ENCODE peak calls at places on chromosome 3, in ten cellular contexts. D is C1 segment of cervical spinal cord; K is GM13976; G is Karpas-422; X is AML-193; W is lower lobe of right lung; H is ELR; C is GM10248; L is activated CD4-positive, alpha-beta T cell treated with anti-CD3 and anti-CD28 coated beads, Interleukin-2, amount 50 U/mL, for 24 hours; Q is astrocyte. J is an unnamed sample.
A peak's percentile ranks its signal among the peaks of the same experiment; 100 is the strongest.

GRCh38 chr3:154059798-154060197 is 61.4 kb upstream of the ARHGEF26 start:
- DNase-seq in D (no peak), K (no peak), G (no peak), X (no peak), W (no peak), H (no peak), C (no peak), L (no peak), Q (no peak), J (no peak)

GRCh38 chr3:171396048-171396447 is 64.2 kb downstream of the TNIK start:
- DNase-seq in D (no peak), K (no peak), G (no peak), X (no peak), W (no peak), H (peak; percentile 57), C (no peak), L (no peak), Q (peak; percentile 57), J (peak; percentile 33)

GRCh38 chr3:62149539-62149938 is 223.8 kb downstream of the FEZF2 start:
- DNase-seq in D (no peak), K (no peak), G (no peak), X (no peak), W (no peak), H (no peak), C (no peak), L (no peak), Q (no peak), J (no peak)

GRCh38 chr3:120419797-120420196 is 31.0 kb downstream of the FSTL1 start:
- DNase-seq in D (no peak), K (no peak), G (no peak), X (no peak), W (no peak), H (peak; percentile 51), C (no peak), L (no peak), Q (no peak), J (no peak)

GRCh38 chr3:188041193-188041592 is 112.8 kb upstream of the LPP start:
- DNase-seq in D (no peak), K (no peak), G (no peak), X (no peak), W (no peak), H (no peak), C (no peak), L (no peak), Q (no peak), J (no peak)

GRCh38 chr3:69500604-69501003 is 114.7 kb upstream of the FRMD4B start:
- DNase-seq in D (no peak), K (no peak), G (peak; percentile 26), X (no peak), W (no peak), H (no peak), C (no peak), L (no peak), Q (no peak), J (no peak)

GRCh38 chr3:113255100-113255853 is 43.9 kb downstream of the BOC start:
- DNase-seq in D (no peak), K (no peak), G (no peak), X (no peak), W (no peak), H (peak; percentile 32), C (no peak), L (no peak), Q (no peak), J (no peak)

GRCh38 chr3:150357140-150357539 is 51.0 kb upstream of the TSC22D2 start:
- DNase-seq in D (no peak), K (no peak), G (no peak), X (no peak), W (no peak), H (no peak), C (no peak), L (no peak), Q (no peak), J (no peak)

GRCh38 chr3:16550676-16551341 is 37.3 kb upstream of the RFTN1 start:
- DNase-seq in D (peak; percentile 34), K (peak; percentile 60), G (peak; percentile 93), X (peak; percentile 76), W (no peak), H (peak; percentile 88), C (peak; percentile 65), L (peak; percentile 37), Q (peak; percentile 70), J (peak; percentile 80)

GRCh38 chr3:127751163-127751621 is 71.1 kb downstream of the MGLL start:
- DNase-seq in D (no peak), K (no peak), G (no peak), X (no peak), W (no peak), H (peak; percentile 33), C (no peak), L (no peak), Q (no peak), J (no peak)

GRCh38 chr3:52021869-52022268 is 26.2 kb upstream of the RPL29 start:
- DNase-seq in D (no peak), K (no peak), G (peak; percentile 89), X (no peak), W (no peak), H (no peak), C (no peak), L (no peak), Q (no peak), J (no peak)

GRCh38 chr3:72379500-72380187 is 468.6 kb downstream of the SHQ1 start:
- DNase-seq in D (peak; percentile 56), K (no peak), G (no peak), X (no peak), W (no peak), H (peak; percentile 3), C (no peak), L (no peak), Q (no peak), J (peak; percentile 27)

GRCh38 chr3:14461748-14462324 is 59.4 kb downstream of the SLC6A6 start:
- DNase-seq in D (no peak), K (peak; percentile 80), G (peak; percentile 50), X (peak; percentile 75), W (no peak), H (peak; percentile 77), C (peak; percentile 74), L (no peak), Q (peak; percentile 52), J (peak; percentile 62)

GRCh38 chr3:100254168-100254777 is 6.5 kb upstream of the TBC1D23 start:
- DNase-seq in D (peak; percentile 18), K (peak; percentile 53), G (peak; percentile 83), X (peak; percentile 70), W (peak; percentile 47), H (peak; percentile 85), C (peak; percentile 55), L (no peak), Q (peak; percentile 63), J (peak; percentile 61)

GRCh38 chr3:6585360-6585759 is 275.6 kb upstream of the GRM7 start:
- DNase-seq in D (no peak), K (no peak), G (no peak), X (no peak), W (no peak), H (no peak), C (no peak), L (no peak), Q (no peak), J (no peak)

GRCh38 chr3:42689421-42690014 is 4.2 kb downstream of the KLHL40 start:
- DNase-seq in D (no peak), K (no peak), G (no peak), X (no peak), W (peak; percentile 15), H (no peak), C (no peak), L (no peak), Q (no peak), J (no peak)

GRCh38 chr3:77449459-77449858 is 409.6 kb downstream of the ROBO2 start:
- DNase-seq in D (no peak), K (no peak), G (peak; percentile 91), X (no peak), W (no peak), H (no peak), C (no peak), L (no peak), Q (no peak), J (no peak)

GRCh38 chr3:18868911-18869689 is 279.2 kb upstream of the KCNH8 start:
- DNase-seq in D (no peak), K (no peak), G (no peak), X (no peak), W (no peak), H (no peak), C (no peak), L (no peak), Q (no peak), J (no peak)

GRCh38 chr3:126056681-126057546 is 27.0 kb downstream of the SLC41A3 start:
- DNase-seq in D (no peak), K (no peak), G (no peak), X (no peak), W (no peak), H (peak; percentile 20), C (peak; percentile 9), L (no peak), Q (peak; percentile 35), J (no peak)

GRCh38 chr3:117786339-117786738 is 1076.8 kb downstream of the TUSC7 start:
- DNase-seq in D (no peak), K (no peak), G (no peak), X (no peak), W (no peak), H (no peak), C (no peak), L (no peak), Q (peak; percentile 58), J (no peak)

J was measured in amniotic epithelial cell.